ENCODE peak calls at places on chromosomes 1 and 21, in nine cellular contexts. E is NCI-H1694; G is epithelial cell of prostate; H is T-helper 1 cell; I is hypothalamus; B is fibroblast of the conjunctiva; P is activated naive CD4-positive, alpha-beta T cell treated with anti-CD3 and anti-CD28 coated beads, Interleukin-2, amount 50 U/mL, for 16 hours; F is body of pancreas; A is globus pallidus. O is an unnamed sample.

GRCh38 chr21:25636727-25637126 is 2.3 kb upstream of the JAM2 start:
- DNase-seq in A (no peak), F (no peak), P (no peak), H (no peak), G (no peak), B (no peak), E (no peak), I (no peak), O (peak)

GRCh38 chr1:43786975-43787374 is 79.6 kb downstream of the ST3GAL3 start:
- DNase-seq in B (no peak), G (no peak), F (peak), I (no peak), E (no peak), P (no peak), A (no peak), H (no peak), O (no peak)

GRCh38 chr1:225766967-225767413 is 10.6 kb upstream of the SRP9 start:
- DNase-seq in A (no peak), E (peak), F (peak), B (peak), G (no peak), I (no peak), H (no peak), P (no peak), O (peak)

GRCh38 chr1:53686371-53687267 is 52.3 kb downstream of the GLIS1 start:
- DNase-seq in F (no peak), H (no peak), G (no peak), B (no peak), P (no peak), E (no peak), I (no peak), A (no peak), O (peak)

GRCh38 chr1:202181586-202181985 is 12.0 kb upstream of the LGR6 start:
- DNase-seq in H (no peak), B (no peak), F (no peak), E (no peak), G (no peak), P (no peak), A (no peak), I (no peak), O (no peak)

GRCh38 chr1:237166593-237167077 is 124.7 kb downstream of the RYR2 start:
- DNase-seq in G (no peak), H (no peak), E (no peak), B (no peak), A (no peak), I (no peak), F (no peak), P (no peak), O (no peak)

GRCh38 chr1:27601771-27602509 is 2.0 kb downstream of the AHDC1 start:
- DNase-seq in A (peak), B (no peak), E (no peak), G (no peak), H (no peak), P (no peak), I (peak), F (peak), O (no peak)

GRCh38 chr1:62315387-62315786 is 3.8 kb downstream of the KANK4 start:
- DNase-seq in B (no peak), E (no peak), P (no peak), G (no peak), I (no peak), H (no peak), F (no peak), A (no peak), O (no peak)

GRCh38 chr21:41931041-41931451 is 22.8 kb downstream of the C2CD2 start:
- DNase-seq in A (no peak), H (no peak), G (peak), E (no peak), F (no peak), B (no peak), I (no peak), P (no peak), O (peak)

GRCh38 chr1:85624361-85624760 is 43.8 kb downstream of the CCN1 start:
- DNase-seq in G (no peak), E (no peak), B (no peak), P (no peak), F (no peak), I (no peak), A (no peak), H (no peak), O (no peak)

GRCh38 chr1:70487910-70488665 is 77.0 kb downstream of the CTH start:
- DNase-seq in F (peak), G (peak), E (peak), B (no peak), I (no peak), A (peak), P (no peak), H (no peak), O (peak)

O was measured in amniotic epithelial cell.